ENCODE peak calls at places on chromosomes 3 and 15, in nine cellular contexts. One of them, this sample, is unnamed.

GRCh38 chr15:83436513-83437158 is 10.5 kb upstream of the SH3GL3 start:
- DNase-seq in BE2C: peak; percentile 21
- DNase-seq in neuronal stem cell: peak; percentile 37
- DNase-seq in A549: peak; percentile 68
- DNase-seq in CD8-positive, alpha-beta T cell: no peak
- DNase-seq in tibial artery: no peak
- DNase-seq in adrenal gland: no peak
- DNase-seq in left lung: no peak
- DNase-seq in body of pancreas: no peak
- DNase-seq in this sample: peak; percentile 27

GRCh38 chr15:85625856-85626255 is 168.9 kb downstream of the KLHL25 start:
- DNase-seq in tibial artery: no peak
- DNase-seq in left lung: no peak
- DNase-seq in A549: no peak
- DNase-seq in neuronal stem cell: no peak
- DNase-seq in body of pancreas: no peak
- DNase-seq in BE2C: no peak
- DNase-seq in adrenal gland: no peak
- DNase-seq in CD8-positive, alpha-beta T cell: no peak
- DNase-seq in this sample: no peak

GRCh38 chr3:125990253-125990970 is 21.4 kb downstream of the ROPN1B start:
- DNase-seq in A549: peak; percentile 75
- DNase-seq in neuronal stem cell: no peak
- DNase-seq in BE2C: peak; percentile 95
- DNase-seq in tibial artery: peak; percentile 92
- DNase-seq in adrenal gland: peak; percentile 94
- DNase-seq in CD8-positive, alpha-beta T cell: no peak
- DNase-seq in body of pancreas: peak; percentile 92
- DNase-seq in left lung: peak; percentile 82
- DNase-seq in this sample: peak; percentile 93

GRCh38 chr15:89115547-89115946 is 27.3 kb downstream of the ABHD2 start:
- DNase-seq in left lung: peak; percentile 53
- DNase-seq in BE2C: no peak
- DNase-seq in A549: no peak
- DNase-seq in tibial artery: no peak
- DNase-seq in body of pancreas: peak; percentile 93
- DNase-seq in adrenal gland: no peak
- DNase-seq in neuronal stem cell: no peak
- DNase-seq in CD8-positive, alpha-beta T cell: no peak
- DNase-seq in this sample: no peak

GRCh38 chr3:168047190-168047795 is 48.4 kb downstream of the GOLIM4 start:
- DNase-seq in body of pancreas: no peak
- DNase-seq in CD8-positive, alpha-beta T cell: no peak
- DNase-seq in neuronal stem cell: peak; percentile 46
- DNase-seq in A549: peak; percentile 21
- DNase-seq in tibial artery: no peak
- DNase-seq in left lung: no peak
- DNase-seq in adrenal gland: no peak
- DNase-seq in BE2C: no peak
- DNase-seq in this sample: peak; percentile 43

GRCh38 chr3:126530171-126531050 is 6.5 kb downstream of the CHST13 start:
- DNase-seq in neuronal stem cell: no peak
- DNase-seq in left lung: peak; percentile 63
- DNase-seq in tibial artery: peak; percentile 56
- DNase-seq in BE2C: no peak
- DNase-seq in CD8-positive, alpha-beta T cell: no peak
- DNase-seq in body of pancreas: peak; percentile 12
- DNase-seq in adrenal gland: no peak
- DNase-seq in A549: no peak
- DNase-seq in this sample: no peak

GRCh38 chr3:143120716-143121239 is 1.2 kb downstream of the CHST2 start:
- DNase-seq in body of pancreas: no peak
- DNase-seq in adrenal gland: no peak
- DNase-seq in left lung: peak; percentile 41
- DNase-seq in neuronal stem cell: peak; percentile 32
- DNase-seq in BE2C: peak; percentile 55
- DNase-seq in A549: peak; percentile 15
- DNase-seq in CD8-positive, alpha-beta T cell: no peak
- DNase-seq in tibial artery: no peak
- DNase-seq in this sample: no peak

GRCh38 chr3:5517921-5518320 is 330.4 kb downstream of the EDEM1 start:
- DNase-seq in left lung: no peak
- DNase-seq in A549: no peak
- DNase-seq in BE2C: no peak
- DNase-seq in CD8-positive, alpha-beta T cell: no peak
- DNase-seq in neuronal stem cell: no peak
- DNase-seq in adrenal gland: no peak
- DNase-seq in tibial artery: no peak
- DNase-seq in body of pancreas: no peak
- DNase-seq in this sample: no peak

GRCh38 chr3:188689101-188689574 is 482.6 kb upstream of the TPRG1 start:
- DNase-seq in tibial artery: peak; percentile 33
- DNase-seq in A549: no peak
- DNase-seq in BE2C: no peak
- DNase-seq in CD8-positive, alpha-beta T cell: no peak
- DNase-seq in left lung: no peak
- DNase-seq in body of pancreas: no peak
- DNase-seq in adrenal gland: peak; percentile 25
- DNase-seq in neuronal stem cell: no peak
- DNase-seq in this sample: no peak

GRCh38 chr3:153599685-153600084 is 437.7 kb downstream of the RAP2B start:
- DNase-seq in A549: no peak
- DNase-seq in body of pancreas: peak; percentile 5
- DNase-seq in left lung: peak; percentile 53
- DNase-seq in neuronal stem cell: no peak
- DNase-seq in CD8-positive, alpha-beta T cell: no peak
- DNase-seq in adrenal gland: peak; percentile 16
- DNase-seq in tibial artery: peak; percentile 36
- DNase-seq in BE2C: no peak
- DNase-seq in this sample: no peak

GRCh38 chr3:169822540-169822939 is 9.8 kb upstream of the LRRC34 start:
- DNase-seq in CD8-positive, alpha-beta T cell: no peak
- DNase-seq in tibial artery: no peak
- DNase-seq in body of pancreas: no peak
- DNase-seq in BE2C: no peak
- DNase-seq in A549: no peak
- DNase-seq in neuronal stem cell: no peak
- DNase-seq in adrenal gland: no peak
- DNase-seq in left lung: no peak
- DNase-seq in this sample: no peak

GRCh38 chr3:47849186-47850061 is 46.5 kb downstream of the DHX30 start:
- DNase-seq in body of pancreas: no peak
- DNase-seq in BE2C: no peak
- DNase-seq in tibial artery: no peak
- DNase-seq in left lung: no peak
- DNase-seq in A549: no peak
- DNase-seq in CD8-positive, alpha-beta T cell: no peak
- DNase-seq in neuronal stem cell: no peak
- DNase-seq in adrenal gland: no peak
- DNase-seq in this sample: no peak

GRCh38 chr3:66110840-66111239 is 72.1 kb upstream of the MAGI1 start:
- DNase-seq in body of pancreas: no peak
- DNase-seq in BE2C: no peak
- DNase-seq in adrenal gland: peak; percentile 16
- DNase-seq in A549: no peak
- DNase-seq in tibial artery: no peak
- DNase-seq in left lung: no peak
- DNase-seq in neuronal stem cell: no peak
- DNase-seq in CD8-positive, alpha-beta T cell: no peak
- DNase-seq in this sample: no peak

GRCh38 chr15:62559049-62559733 is 394.1 kb upstream of the C2CD4B start:
- DNase-seq in adrenal gland: no peak
- DNase-seq in A549: no peak
- DNase-seq in body of pancreas: peak; percentile 23
- DNase-seq in tibial artery: peak; percentile 51
- DNase-seq in BE2C: no peak
- DNase-seq in neuronal stem cell: no peak
- DNase-seq in left lung: peak; percentile 40
- DNase-seq in CD8-positive, alpha-beta T cell: no peak
- DNase-seq in this sample: no peak

DNA sequence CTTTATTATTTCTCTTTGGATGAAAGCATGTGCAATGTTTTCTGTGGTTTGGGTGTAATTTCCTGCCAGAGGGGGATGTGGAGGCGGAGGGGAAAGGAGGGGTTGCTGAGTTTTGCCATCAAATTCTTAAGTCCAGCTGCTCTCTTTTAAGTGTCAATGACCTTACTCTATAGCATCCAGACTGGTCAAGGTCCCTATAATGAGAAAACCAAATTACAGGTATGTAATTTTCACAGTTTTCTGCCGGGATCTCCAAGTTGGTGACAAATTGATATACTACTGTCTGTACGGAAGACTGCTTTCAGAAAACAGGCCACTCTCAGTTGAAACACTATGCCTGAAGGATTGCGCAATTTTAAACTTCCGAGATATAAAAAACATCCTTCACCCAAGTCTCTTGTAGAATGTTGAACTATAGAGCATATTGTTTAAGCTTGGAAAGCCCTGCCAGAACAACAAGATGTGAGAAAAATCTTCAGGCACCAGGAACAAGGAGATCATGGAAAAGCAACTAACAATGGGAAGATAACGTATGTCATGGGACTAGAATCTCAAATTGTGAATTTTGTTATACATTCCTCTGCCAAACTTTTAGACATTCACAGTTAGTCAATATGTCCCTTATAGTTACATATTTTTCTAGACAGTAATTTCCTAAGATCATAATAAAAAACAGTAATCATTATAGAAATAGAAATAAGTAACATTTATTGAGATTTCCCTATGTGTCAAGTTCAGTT is 300.7 kb upstream of the SATB1 start:
- DNase-seq in CD8-positive, alpha-beta T cell: peak; percentile 21
- DNase-seq in left lung: no peak
- DNase-seq in A549: no peak
- DNase-seq in body of pancreas: no peak
- DNase-seq in neuronal stem cell: no peak
- DNase-seq in adrenal gland: peak; percentile 7
- DNase-seq in tibial artery: no peak
- DNase-seq in BE2C: no peak
- DNase-seq in this sample: no peak
- H3K4me1 ChIP-seq in CD8-positive, alpha-beta T cell: peaks cover 64% of the 10 kb centered on the region
- H3K4me1 ChIP-seq in left lung: peaks cover 30% of the 10 kb centered on the region
- H3K4me1 ChIP-seq in A549: no peaks in the 10 kb centered on the region
- H3K4me1 ChIP-seq in body of pancreas: no peaks in the 10 kb centered on the region
- H3K4me1 ChIP-seq in neuronal stem cell: no peaks in the 10 kb centered on the region
- H3K4me1 ChIP-seq in adrenal gland: no peaks in the 10 kb centered on the region
- H3K4me1 ChIP-seq in tibial artery: no peaks in the 10 kb centered on the region
- H3K4me1 ChIP-seq in BE2C: no peaks in the 10 kb centered on the region
- H3K4me1 ChIP-seq in this sample: no peaks in the 10 kb centered on the region

DNA sequence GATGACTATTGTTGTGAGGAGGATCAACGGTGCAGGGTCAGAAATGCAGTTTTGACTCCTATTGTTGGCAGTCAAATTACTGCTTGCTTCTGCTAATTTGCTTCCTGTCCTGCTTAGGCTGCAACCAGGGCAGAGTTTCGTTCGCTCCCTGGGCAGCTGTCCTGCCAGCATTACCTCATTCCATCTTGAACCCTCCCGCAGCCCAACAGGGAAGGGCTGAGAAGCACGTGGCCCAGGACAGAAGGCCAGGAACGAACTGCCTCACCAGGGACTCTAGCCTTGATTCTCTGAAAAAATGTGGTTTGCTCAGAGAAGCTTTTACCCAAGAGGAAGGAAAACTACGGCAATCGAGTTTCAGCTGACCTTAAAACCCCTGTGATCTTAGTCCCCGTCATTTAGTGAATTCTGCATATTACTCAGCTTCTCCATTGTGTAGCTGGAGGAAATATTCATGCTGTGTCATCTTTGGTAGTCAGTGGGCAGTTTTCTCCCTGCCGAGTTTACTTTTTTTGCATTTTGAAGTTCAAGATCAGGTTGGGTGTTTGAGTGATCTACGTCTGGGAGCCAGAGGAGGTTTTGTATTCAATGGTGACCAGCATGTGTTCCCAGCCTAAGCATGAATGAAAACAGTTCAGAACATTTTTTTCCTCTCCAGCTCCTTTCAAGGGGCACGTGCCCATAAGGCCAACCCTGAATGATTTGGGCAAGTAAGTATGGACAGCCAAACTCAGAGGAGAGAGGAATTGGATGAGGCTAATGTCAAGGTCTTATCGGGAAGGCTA is 23.0 kb downstream of the TLNRD1 start:
- DNase-seq in left lung: peak; percentile 88
- DNase-seq in tibial artery: peak; percentile 89
- DNase-seq in A549: no peak
- DNase-seq in CD8-positive, alpha-beta T cell: no peak
- DNase-seq in neuronal stem cell: no peak
- DNase-seq in adrenal gland: peak; percentile 92
- DNase-seq in BE2C: no peak
- DNase-seq in body of pancreas: peak; percentile 42
- DNase-seq in this sample: no peak
- H3K4me3 ChIP-seq in left lung: no peak overlapping the region
- H3K4me3 ChIP-seq in tibial artery: no peak overlapping the region
- H3K4me3 ChIP-seq in A549: no peak overlapping the region
- H3K4me3 ChIP-seq in CD8-positive, alpha-beta T cell: no peak overlapping the region
- H3K4me3 ChIP-seq in neuronal stem cell: no peak overlapping the region
- H3K4me3 ChIP-seq in adrenal gland: no peak overlapping the region
- H3K4me3 ChIP-seq in BE2C: no peak overlapping the region
- H3K4me3 ChIP-seq in body of pancreas: no peak overlapping the region
- H3K4me3 ChIP-seq in this sample: no peak overlapping the region

GRCh38 chr3:156158656-156159295 is 38.4 kb downstream of the KCNAB1 start:
- DNase-seq in BE2C: no peak
- DNase-seq in neuronal stem cell: no peak
- DNase-seq in tibial artery: no peak
- DNase-seq in body of pancreas: no peak
- DNase-seq in A549: no peak
- DNase-seq in CD8-positive, alpha-beta T cell: no peak
- DNase-seq in left lung: no peak
- DNase-seq in adrenal gland: no peak
- DNase-seq in this sample: no peak

GRCh38 chr3:156161172-156161571 is 40.8 kb downstream of the KCNAB1 start:
- DNase-seq in A549: no peak
- DNase-seq in adrenal gland: no peak
- DNase-seq in BE2C: no peak
- DNase-seq in tibial artery: no peak
- DNase-seq in CD8-positive, alpha-beta T cell: peak; percentile 55
- DNase-seq in left lung: no peak
- DNase-seq in body of pancreas: no peak
- DNase-seq in neuronal stem cell: no peak
- DNase-seq in this sample: no peak

DNA sequence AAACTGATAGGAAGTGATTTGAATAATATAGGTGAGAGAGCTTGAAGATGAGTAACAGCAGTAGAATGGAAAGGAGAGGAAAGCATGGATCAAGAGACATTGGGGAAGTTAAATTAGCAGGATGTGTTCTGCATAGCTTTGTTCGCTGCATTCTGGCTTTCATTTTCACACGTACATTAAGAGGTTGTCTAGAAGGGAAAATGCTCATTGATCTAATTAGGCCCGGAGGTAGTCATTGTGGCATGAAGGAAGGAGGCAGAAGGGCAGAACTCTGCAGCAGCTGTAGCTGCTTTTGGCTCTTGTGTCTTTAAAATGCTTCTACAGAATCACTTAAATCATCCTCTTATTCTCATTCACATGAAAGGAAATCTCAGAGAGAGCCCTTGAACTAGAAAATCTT is 40.3 kb downstream of the KCNAB1 start:
- DNase-seq in adrenal gland: no peak
- DNase-seq in tibial artery: no peak
- DNase-seq in A549: no peak
- DNase-seq in BE2C: no peak
- DNase-seq in neuronal stem cell: no peak
- DNase-seq in body of pancreas: no peak
- DNase-seq in left lung: no peak
- DNase-seq in CD8-positive, alpha-beta T cell: no peak
- DNase-seq in this sample: no peak
- H3K4me1 ChIP-seq in adrenal gland: no peaks in the 10 kb centered on the region
- H3K4me1 ChIP-seq in tibial artery: peaks cover 77% of the 10 kb centered on the region
- H3K4me1 ChIP-seq in A549: no peaks in the 10 kb centered on the region
- H3K4me1 ChIP-seq in BE2C: no peaks in the 10 kb centered on the region
- H3K4me1 ChIP-seq in neuronal stem cell: no peaks in the 10 kb centered on the region
- H3K4me1 ChIP-seq in body of pancreas: no peaks in the 10 kb centered on the region
- H3K4me1 ChIP-seq in left lung: peaks cover 6% of the 10 kb centered on the region
- H3K4me1 ChIP-seq in CD8-positive, alpha-beta T cell: peaks cover 13% of the 10 kb centered on the region
- H3K4me1 ChIP-seq in this sample: no peaks in the 10 kb centered on the region

GRCh38 chr3:88000853-88001252 is 58.0 kb downstream of the CGGBP1 start:
- DNase-seq in adrenal gland: no peak
- DNase-seq in body of pancreas: peak; percentile 29
- DNase-seq in neuronal stem cell: peak; percentile 11
- DNase-seq in left lung: no peak
- DNase-seq in BE2C: peak; percentile 24
- DNase-seq in A549: no peak
- DNase-seq in tibial artery: no peak
- DNase-seq in CD8-positive, alpha-beta T cell: peak; percentile 32
- DNase-seq in this sample: no peak
- H3K4me3 ChIP-seq in adrenal gland: no peak overlapping the region
- H3K4me3 ChIP-seq in body of pancreas: no peak overlapping the region
- H3K4me3 ChIP-seq in neuronal stem cell: no peak overlapping the region
- H3K4me3 ChIP-seq in left lung: no peak overlapping the region
- H3K4me3 ChIP-seq in BE2C: peak overlapping the region; percentile 41
- H3K4me3 ChIP-seq in A549: no peak overlapping the region
- H3K4me3 ChIP-seq in tibial artery: no peak overlapping the region
- H3K4me3 ChIP-seq in CD8-positive, alpha-beta T cell: no peak overlapping the region
- H3K4me3 ChIP-seq in this sample: no peak overlapping the region

This sample was measured in NT2/D1.